ENCODE peak calls at places on chromosomes 6 and 20, in ten cellular contexts. One of them, this sample, is unnamed.
A peak's percentile ranks its signal among the peaks of the same experiment; 100 is the strongest.

GRCh38 chr6:26204332-26205160 is 117.3 kb downstream of the HFE start:
- DNase-seq in brain microvascular endothelial cell: peak; percentile 99
- DNase-seq in CD8-positive, alpha-beta memory T cell: peak; percentile 75
- DNase-seq in stomach: peak; percentile 91
- DNase-seq in pancreas: peak; percentile 69
- DNase-seq in heart left ventricle: peak; percentile 97
- DNase-seq in transverse colon: peak; percentile 95
- DNase-seq in CD8-positive, alpha-beta T cell: peak; percentile 82
- DNase-seq in breast epithelium: peak; percentile 94
- DNase-seq in heart right ventricle: peak; percentile 78
- DNase-seq in this sample: peak; percentile 99

GRCh38 chr20:17654649-17655285 is 27.3 kb downstream of the RRBP1 start:
- DNase-seq in CD8-positive, alpha-beta memory T cell: no peak
- DNase-seq in stomach: no peak
- DNase-seq in brain microvascular endothelial cell: peak; percentile 45
- DNase-seq in heart left ventricle: no peak
- DNase-seq in heart right ventricle: peak; percentile 46
- DNase-seq in pancreas: peak; percentile 44
- DNase-seq in transverse colon: peak; percentile 52
- DNase-seq in breast epithelium: no peak
- DNase-seq in CD8-positive, alpha-beta T cell: peak; percentile 25
- DNase-seq in this sample: peak; percentile 60

GRCh38 chr20:38363004-38363747 is 16.9 kb downstream of the LBP start:
- DNase-seq in transverse colon: no peak
- DNase-seq in heart left ventricle: no peak
- DNase-seq in heart right ventricle: no peak
- DNase-seq in stomach: no peak
- DNase-seq in brain microvascular endothelial cell: no peak
- DNase-seq in breast epithelium: no peak
- DNase-seq in CD8-positive, alpha-beta T cell: no peak
- DNase-seq in CD8-positive, alpha-beta memory T cell: no peak
- DNase-seq in pancreas: no peak
- DNase-seq in this sample: no peak

GRCh38 chr20:46999821-47000465 is 105.3 kb downstream of the EYA2 start:
- DNase-seq in heart right ventricle: no peak
- DNase-seq in CD8-positive, alpha-beta T cell: no peak
- DNase-seq in brain microvascular endothelial cell: no peak
- DNase-seq in breast epithelium: no peak
- DNase-seq in pancreas: no peak
- DNase-seq in stomach: no peak
- DNase-seq in heart left ventricle: no peak
- DNase-seq in transverse colon: no peak
- DNase-seq in CD8-positive, alpha-beta memory T cell: no peak
- DNase-seq in this sample: no peak

GRCh38 chr6:3467996-3468395 is 11.1 kb upstream of the SLC22A23 start:
- DNase-seq in breast epithelium: no peak
- DNase-seq in CD8-positive, alpha-beta memory T cell: no peak
- DNase-seq in brain microvascular endothelial cell: no peak
- DNase-seq in pancreas: no peak
- DNase-seq in stomach: no peak
- DNase-seq in heart left ventricle: no peak
- DNase-seq in transverse colon: no peak
- DNase-seq in heart right ventricle: no peak
- DNase-seq in CD8-positive, alpha-beta T cell: no peak
- DNase-seq in this sample: no peak

GRCh38 chr20:57683876-57684275 is 25.9 kb downstream of the PMEPA1 start:
- DNase-seq in brain microvascular endothelial cell: no peak
- DNase-seq in transverse colon: no peak
- DNase-seq in stomach: no peak
- DNase-seq in heart right ventricle: no peak
- DNase-seq in CD8-positive, alpha-beta memory T cell: no peak
- DNase-seq in breast epithelium: no peak
- DNase-seq in pancreas: no peak
- DNase-seq in CD8-positive, alpha-beta T cell: no peak
- DNase-seq in heart left ventricle: no peak
- DNase-seq in this sample: no peak

GRCh38 chr6:125300992-125301434 is 754 bp downstream of the HDDC2 start:
- DNase-seq in CD8-positive, alpha-beta memory T cell: no peak
- DNase-seq in heart right ventricle: no peak
- DNase-seq in transverse colon: no peak
- DNase-seq in CD8-positive, alpha-beta T cell: no peak
- DNase-seq in breast epithelium: no peak
- DNase-seq in brain microvascular endothelial cell: peak; percentile 34
- DNase-seq in pancreas: no peak
- DNase-seq in stomach: no peak
- DNase-seq in heart left ventricle: no peak
- DNase-seq in this sample: peak; percentile 35

GRCh38 chr6:53327017-53327395 is 21.7 kb downstream of the ELOVL5 start:
- DNase-seq in breast epithelium: no peak
- DNase-seq in pancreas: no peak
- DNase-seq in transverse colon: no peak
- DNase-seq in CD8-positive, alpha-beta memory T cell: no peak
- DNase-seq in stomach: no peak
- DNase-seq in CD8-positive, alpha-beta T cell: no peak
- DNase-seq in heart left ventricle: no peak
- DNase-seq in heart right ventricle: no peak
- DNase-seq in brain microvascular endothelial cell: no peak
- DNase-seq in this sample: no peak

GRCh38 chr6:4125933-4126864 is 9.2 kb downstream of the ECI2 start:
- DNase-seq in transverse colon: no peak
- DNase-seq in stomach: no peak
- DNase-seq in heart left ventricle: no peak
- DNase-seq in brain microvascular endothelial cell: peak; percentile 89
- DNase-seq in pancreas: no peak
- DNase-seq in heart right ventricle: no peak
- DNase-seq in CD8-positive, alpha-beta T cell: no peak
- DNase-seq in breast epithelium: no peak
- DNase-seq in CD8-positive, alpha-beta memory T cell: no peak
- DNase-seq in this sample: no peak

GRCh38 chr6:139568157-139568955 is 193.9 kb upstream of the CITED2 start:
- DNase-seq in heart right ventricle: no peak
- DNase-seq in brain microvascular endothelial cell: no peak
- DNase-seq in CD8-positive, alpha-beta T cell: no peak
- DNase-seq in transverse colon: no peak
- DNase-seq in heart left ventricle: no peak
- DNase-seq in breast epithelium: no peak
- DNase-seq in CD8-positive, alpha-beta memory T cell: no peak
- DNase-seq in pancreas: no peak
- DNase-seq in stomach: no peak
- DNase-seq in this sample: no peak

GRCh38 chr6:162638931-162639574 is 88.5 kb downstream of the PRKN start:
- DNase-seq in CD8-positive, alpha-beta memory T cell: no peak
- DNase-seq in heart right ventricle: no peak
- DNase-seq in pancreas: no peak
- DNase-seq in stomach: no peak
- DNase-seq in heart left ventricle: no peak
- DNase-seq in breast epithelium: no peak
- DNase-seq in brain microvascular endothelial cell: no peak
- DNase-seq in CD8-positive, alpha-beta T cell: no peak
- DNase-seq in transverse colon: no peak
- DNase-seq in this sample: no peak

GRCh38 chr20:10200329-10200728 is 18.3 kb upstream of the SNAP25 start:
- DNase-seq in breast epithelium: no peak
- DNase-seq in heart left ventricle: no peak
- DNase-seq in CD8-positive, alpha-beta memory T cell: no peak
- DNase-seq in pancreas: no peak
- DNase-seq in stomach: no peak
- DNase-seq in heart right ventricle: no peak
- DNase-seq in CD8-positive, alpha-beta T cell: no peak
- DNase-seq in transverse colon: no peak
- DNase-seq in brain microvascular endothelial cell: no peak
- DNase-seq in this sample: no peak

GRCh38 chr6:132816665-132817064 is 2.3 kb downstream of the RPS12 start:
- DNase-seq in CD8-positive, alpha-beta T cell: no peak
- DNase-seq in breast epithelium: no peak
- DNase-seq in CD8-positive, alpha-beta memory T cell: no peak
- DNase-seq in stomach: no peak
- DNase-seq in brain microvascular endothelial cell: no peak
- DNase-seq in heart left ventricle: no peak
- DNase-seq in pancreas: no peak
- DNase-seq in heart right ventricle: no peak
- DNase-seq in transverse colon: no peak
- DNase-seq in this sample: no peak
- H3K27ac ChIP-seq in CD8-positive, alpha-beta T cell: no peak overlapping the region
- H3K27ac ChIP-seq in breast epithelium: no peak overlapping the region
- H3K27ac ChIP-seq in CD8-positive, alpha-beta memory T cell: no peak overlapping the region
- H3K27ac ChIP-seq in stomach: no peak overlapping the region
- H3K27ac ChIP-seq in brain microvascular endothelial cell: no peak overlapping the region
- H3K27ac ChIP-seq in heart left ventricle: no peak overlapping the region
- H3K27ac ChIP-seq in pancreas: no peak overlapping the region
- H3K27ac ChIP-seq in heart right ventricle: no peak overlapping the region
- H3K27ac ChIP-seq in transverse colon: no peak overlapping the region
- H3K27ac ChIP-seq in this sample: no peak overlapping the region

GRCh38 chr6:42260424-42260888 is 42.8 kb upstream of the MRPS10 start:
- DNase-seq in heart right ventricle: no peak
- DNase-seq in pancreas: peak; percentile 38
- DNase-seq in brain microvascular endothelial cell: no peak
- DNase-seq in stomach: no peak
- DNase-seq in transverse colon: no peak
- DNase-seq in breast epithelium: no peak
- DNase-seq in CD8-positive, alpha-beta memory T cell: no peak
- DNase-seq in CD8-positive, alpha-beta T cell: no peak
- DNase-seq in heart left ventricle: peak; percentile 27
- DNase-seq in this sample: peak; percentile 68
- H3K36me3 ChIP-seq in heart right ventricle: no peaks in the 10 kb centered on the region
- H3K36me3 ChIP-seq in pancreas: no peaks in the 10 kb centered on the region
- H3K36me3 ChIP-seq in brain microvascular endothelial cell: peaks cover 8% of the 10 kb centered on the region
- H3K36me3 ChIP-seq in stomach: peaks cover 43% of the 10 kb centered on the region
- H3K36me3 ChIP-seq in transverse colon: no peaks in the 10 kb centered on the region
- H3K36me3 ChIP-seq in breast epithelium: no peaks in the 10 kb centered on the region
- H3K36me3 ChIP-seq in CD8-positive, alpha-beta memory T cell: peaks cover 25% of the 10 kb centered on the region
- H3K36me3 ChIP-seq in CD8-positive, alpha-beta T cell: peaks cover 5% of the 10 kb centered on the region
- H3K36me3 ChIP-seq in heart left ventricle: peaks cover 2% of the 10 kb centered on the region
- H3K36me3 ChIP-seq in this sample: no peaks in the 10 kb centered on the region

GRCh38 chr6:71678081-71678480 is 208.3 kb upstream of the RIMS1 start:
- DNase-seq in CD8-positive, alpha-beta memory T cell: no peak
- DNase-seq in transverse colon: no peak
- DNase-seq in pancreas: no peak
- DNase-seq in heart left ventricle: no peak
- DNase-seq in breast epithelium: no peak
- DNase-seq in CD8-positive, alpha-beta T cell: no peak
- DNase-seq in brain microvascular endothelial cell: no peak
- DNase-seq in heart right ventricle: no peak
- DNase-seq in stomach: no peak
- DNase-seq in this sample: no peak

GRCh38 chr6:71681234-71681867 is 205.0 kb upstream of the RIMS1 start:
- DNase-seq in pancreas: no peak
- DNase-seq in CD8-positive, alpha-beta memory T cell: no peak
- DNase-seq in breast epithelium: no peak
- DNase-seq in CD8-positive, alpha-beta T cell: no peak
- DNase-seq in stomach: no peak
- DNase-seq in brain microvascular endothelial cell: no peak
- DNase-seq in heart right ventricle: no peak
- DNase-seq in transverse colon: no peak
- DNase-seq in heart left ventricle: no peak
- DNase-seq in this sample: no peak

GRCh38 chr6:71676298-71676697 is 210.1 kb upstream of the RIMS1 start:
- DNase-seq in pancreas: no peak
- DNase-seq in brain microvascular endothelial cell: no peak
- DNase-seq in CD8-positive, alpha-beta T cell: no peak
- DNase-seq in transverse colon: no peak
- DNase-seq in heart right ventricle: no peak
- DNase-seq in breast epithelium: no peak
- DNase-seq in heart left ventricle: no peak
- DNase-seq in stomach: no peak
- DNase-seq in CD8-positive, alpha-beta memory T cell: no peak
- DNase-seq in this sample: no peak

DNA sequence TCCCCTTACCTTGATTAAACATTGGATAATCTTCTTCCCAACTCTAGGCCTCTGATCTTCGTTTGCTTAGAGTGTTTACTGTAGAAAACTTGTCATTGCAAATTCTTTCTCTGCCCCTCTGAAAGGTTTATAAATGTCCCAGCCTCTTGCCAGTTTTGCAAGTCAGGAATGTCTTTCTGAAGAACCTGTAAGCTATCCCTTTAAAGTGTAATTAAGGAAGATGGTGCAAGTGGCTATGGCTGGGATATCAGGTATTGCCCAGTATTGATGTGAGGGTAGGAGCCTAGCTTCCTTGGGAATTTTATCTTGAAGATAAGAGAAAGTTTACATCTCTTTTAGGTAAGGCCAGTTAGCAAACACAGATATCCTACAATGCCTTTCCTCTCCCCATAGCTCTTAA is 211.0 kb upstream of the RIMS1 start:
- DNase-seq in CD8-positive, alpha-beta memory T cell: no peak
- DNase-seq in CD8-positive, alpha-beta T cell: no peak
- DNase-seq in heart right ventricle: no peak
- DNase-seq in heart left ventricle: no peak
- DNase-seq in pancreas: no peak
- DNase-seq in stomach: no peak
- DNase-seq in transverse colon: no peak
- DNase-seq in breast epithelium: no peak
- DNase-seq in brain microvascular endothelial cell: no peak
- DNase-seq in this sample: no peak
- H3K27ac ChIP-seq in CD8-positive, alpha-beta memory T cell: no peak overlapping the region
- H3K27ac ChIP-seq in CD8-positive, alpha-beta T cell: no peak overlapping the region
- H3K27ac ChIP-seq in heart right ventricle: no peak overlapping the region
- H3K27ac ChIP-seq in heart left ventricle: no peak overlapping the region
- H3K27ac ChIP-seq in pancreas: no peak overlapping the region
- H3K27ac ChIP-seq in stomach: no peak overlapping the region
- H3K27ac ChIP-seq in transverse colon: no peak overlapping the region
- H3K27ac ChIP-seq in breast epithelium: no peak overlapping the region
- H3K27ac ChIP-seq in brain microvascular endothelial cell: no peak overlapping the region
- H3K27ac ChIP-seq in this sample: no peak overlapping the region

GRCh38 chr6:37314803-37315515 is 38.8 kb upstream of the RNF8 start:
- DNase-seq in transverse colon: peak; percentile 12
- DNase-seq in heart right ventricle: no peak
- DNase-seq in stomach: peak; percentile 41
- DNase-seq in brain microvascular endothelial cell: peak; percentile 44
- DNase-seq in heart left ventricle: peak; percentile 32
- DNase-seq in pancreas: peak; percentile 49
- DNase-seq in breast epithelium: no peak
- DNase-seq in CD8-positive, alpha-beta memory T cell: no peak
- DNase-seq in CD8-positive, alpha-beta T cell: peak; percentile 17
- DNase-seq in this sample: peak; percentile 66
- H3K36me3 ChIP-seq in transverse colon: no peaks in the 10 kb centered on the region
- H3K36me3 ChIP-seq in heart right ventricle: peaks cover 4% of the 10 kb centered on the region
- H3K36me3 ChIP-seq in stomach: peaks cover 75% of the 10 kb centered on the region
- H3K36me3 ChIP-seq in brain microvascular endothelial cell: peaks cover 50% of the 10 kb centered on the region
- H3K36me3 ChIP-seq in heart left ventricle: peaks cover 79% of the 10 kb centered on the region
- H3K36me3 ChIP-seq in pancreas: peaks cover 8% of the 10 kb centered on the region
- H3K36me3 ChIP-seq in breast epithelium: no peaks in the 10 kb centered on the region
- H3K36me3 ChIP-seq in CD8-positive, alpha-beta memory T cell: peaks cover 61% of the 10 kb centered on the region
- H3K36me3 ChIP-seq in CD8-positive, alpha-beta T cell: peaks cover 27% of the 10 kb centered on the region
- H3K36me3 ChIP-seq in this sample: no peaks in the 10 kb centered on the region

GRCh38 chr6:41181566-41181965 is 18.6 kb upstream of the TREM2 start:
- DNase-seq in heart right ventricle: no peak
- DNase-seq in brain microvascular endothelial cell: no peak
- DNase-seq in CD8-positive, alpha-beta memory T cell: no peak
- DNase-seq in stomach: no peak
- DNase-seq in CD8-positive, alpha-beta T cell: no peak
- DNase-seq in breast epithelium: no peak
- DNase-seq in transverse colon: no peak
- DNase-seq in heart left ventricle: no peak
- DNase-seq in pancreas: no peak
- DNase-seq in this sample: no peak
- H3K27ac ChIP-seq in heart right ventricle: no peak overlapping the region
- H3K27ac ChIP-seq in brain microvascular endothelial cell: no peak overlapping the region
- H3K27ac ChIP-seq in CD8-positive, alpha-beta memory T cell: no peak overlapping the region
- H3K27ac ChIP-seq in stomach: no peak overlapping the region
- H3K27ac ChIP-seq in CD8-positive, alpha-beta T cell: no peak overlapping the region
- H3K27ac ChIP-seq in breast epithelium: no peak overlapping the region
- H3K27ac ChIP-seq in transverse colon: no peak overlapping the region
- H3K27ac ChIP-seq in heart left ventricle: no peak overlapping the region
- H3K27ac ChIP-seq in pancreas: no peak overlapping the region
- H3K27ac ChIP-seq in this sample: no peak overlapping the region